ENCODE peak calls at places on chromosomes 4 and X, in six cellular contexts. T is lower leg skin, N is NB4, P is body of pancreas, D is thyroid gland, Y is breast epithelium. I is an unnamed sample.

GRCh38 chr4:23153076-23153475 is 460.3 kb downstream of the GBA3 start:
- DNase-seq in T (no peak), N (no peak), P (no peak), D (no peak), Y (no peak), I (no peak)

GRCh38 chrX:134631404-134632346 is 26.6 kb downstream of the PLAC1 start:
- DNase-seq in T (peak), N (no peak), P (no peak), D (peak), Y (no peak), I (no peak)

GRCh38 chr4:20778896-20779295 is 78.6 kb downstream of the PACRGL start:
- DNase-seq in T (no peak), N (no peak), P (no peak), D (no peak), Y (no peak), I (no peak)

GRCh38 chrX:12954376-12954775 is 20.5 kb upstream of the TMSB4X start:
- DNase-seq in T (peak), N (no peak), P (no peak), D (no peak), Y (no peak), I (no peak)

GRCh38 chr4:174540175-174540574 is 17.9 kb upstream of the HPGD start:
- DNase-seq in T (no peak), N (no peak), P (no peak), D (no peak), Y (no peak), I (no peak)

GRCh38 chrX:70525733-70526132 is 81.1 kb downstream of the DLG3 start:
- DNase-seq in T (no peak), N (no peak), P (peak), D (no peak), Y (peak), I (no peak)

GRCh38 chr4:184232212-184232611 is 14.5 kb upstream of the ENPP6 start:
- DNase-seq in T (no peak), N (no peak), P (no peak), D (no peak), Y (no peak), I (no peak)

GRCh38 chr4:39660045-39660444 is 21.4 kb upstream of the SMIM14 start:
- DNase-seq in T (no peak), N (peak), P (no peak), D (no peak), Y (no peak), I (no peak)

GRCh38 chr4:176953021-176953420 is 160.3 kb upstream of the VEGFC start:
- DNase-seq in T (no peak), N (no peak), P (no peak), D (no peak), Y (no peak), I (no peak)

GRCh38 chr4:78653655-78654054 is 102.1 kb downstream of the ANXA3 start:
- DNase-seq in T (no peak), N (peak), P (no peak), D (no peak), Y (no peak), I (no peak)

GRCh38 chr4:68463796-68464195 is 16.5 kb downstream of the TMPRSS11E start:
- DNase-seq in T (no peak), N (no peak), P (no peak), D (no peak), Y (no peak), I (no peak)

GRCh38 chr4:101349346-101350064 is 2.2 kb upstream of the PPP3CA start:
- DNase-seq in T (peak), N (no peak), P (peak), D (peak), Y (peak), I (peak)

GRCh38 chrX:26915064-26915463 is 548.1 kb downstream of the PPP4R3C start:
- DNase-seq in T (no peak), N (no peak), P (no peak), D (no peak), Y (no peak), I (no peak)

GRCh38 chrX:73446831-73447230 is at the start of gene CDX4:
- DNase-seq in T (no peak), N (no peak), P (no peak), D (no peak), Y (no peak), I (no peak)

GRCh38 chrX:38192007-38192625 is 28.6 kb downstream of the SRPX start:
- DNase-seq in T (no peak), N (peak), P (peak), D (peak), Y (no peak), I (no peak)

GRCh38 chr4:113893546-113893945 is 85.9 kb downstream of the ARSJ start:
- DNase-seq in T (no peak), N (no peak), P (no peak), D (no peak), Y (no peak), I (no peak)

GRCh38 chr4:1211951-1212545 is 36.9 kb downstream of the CTBP1 start:
- DNase-seq in T (no peak), N (no peak), P (peak), D (peak), Y (no peak), I (peak)

GRCh38 chrX:136773649-136774048 is 7.1 kb downstream of the ARHGEF6 start:
- DNase-seq in T (no peak), N (peak), P (no peak), D (no peak), Y (no peak), I (no peak)

GRCh38 chr4:38928886-38929285 is 61.3 kb downstream of the FAM114A1 start:
- DNase-seq in T (no peak), N (no peak), P (no peak), D (no peak), Y (no peak), I (no peak)

GRCh38 chr4:5500165-5500564 is 208.2 kb downstream of the EVC2 start:
- DNase-seq in T (no peak), N (peak), P (no peak), D (no peak), Y (no peak), I (no peak)

GRCh38 chr4:151409470-151410313 is 716 bp downstream of the FHIP1A start:
- DNase-seq in T (peak), N (peak), P (peak), D (peak), Y (no peak), I (peak)

GRCh38 chrX:39487166-39488006 is 610.4 kb downstream of the BCOR start:
- DNase-seq in T (no peak), N (no peak), P (no peak), D (no peak), Y (no peak), I (no peak)

GRCh38 chrX:125810856-125811255 is 355.2 kb downstream of the DCAF12L2 start:
- DNase-seq in T (no peak), N (no peak), P (no peak), D (no peak), Y (no peak), I (no peak)

GRCh38 chr4:23890369-23891063 is 669 bp upstream of the PPARGC1A start:
- DNase-seq in T (no peak), N (no peak), P (no peak), D (no peak), Y (no peak), I (no peak)

GRCh38 chrX:39899876-39900787 is 197.6 kb downstream of the BCOR start:
- DNase-seq in T (no peak), N (no peak), P (no peak), D (peak), Y (no peak), I (no peak)

GRCh38 chr4:16777726-16778125 is 120.7 kb downstream of the LDB2 start:
- DNase-seq in T (no peak), N (no peak), P (no peak), D (no peak), Y (no peak), I (no peak)

GRCh38 chr4:69656653-69657158 is 3.7 kb upstream of the UGT2A1 start:
- DNase-seq in T (no peak), N (no peak), P (no peak), D (no peak), Y (no peak), I (no peak)

GRCh38 chr4:7999695-8000094 is 60.0 kb upstream of the AFAP1 start:
- DNase-seq in T (no peak), N (no peak), P (no peak), D (no peak), Y (no peak), I (no peak)

GRCh38 chr4:112520598-112521122 is 4.7 kb upstream of the NEUROG2 start:
- DNase-seq in T (no peak), N (no peak), P (no peak), D (no peak), Y (no peak), I (no peak)

GRCh38 chr4:174590336-174590735 is 68.0 kb upstream of the HPGD start:
- DNase-seq in T (no peak), N (no peak), P (no peak), D (no peak), Y (no peak), I (no peak)

GRCh38 chrX:26347171-26347570 is 131.2 kb downstream of the MAGEB5 start:
- DNase-seq in T (no peak), N (no peak), P (peak), D (no peak), Y (no peak), I (no peak)

GRCh38 chr4:6944311-6945051 is 34.9 kb downstream of the TBC1D14 start:
- DNase-seq in T (no peak), N (no peak), P (no peak), D (no peak), Y (no peak), I (no peak)
- TF ChIP-seq POLR2A in T (no peak), N (no peak), P (no peak), D (no peak), Y (no peak), I (no peak)

GRCh38 chrX:45630078-45630477 is 429.4 kb upstream of the DIPK2B start:
- DNase-seq in T (no peak), N (no peak), P (no peak), D (no peak), Y (no peak), I (no peak)
- TF ChIP-seq POLR2A in T (no peak), N (no peak), P (no peak), D (no peak), Y (no peak), I (no peak)

GRCh38 chrX:48539345-48540014 is at the start of gene TBC1D25:
- DNase-seq in T (peak), N (peak), P (peak), D (peak), Y (peak), I (peak)
- TF ChIP-seq POLR2A in T (no peak), N (peak), P (peak), D (peak), Y (no peak), I (no peak)

GRCh38 chrX:154411322-154411980 is at the start of gene TAFAZZIN:
- DNase-seq in T (peak), N (peak), P (peak), D (peak), Y (peak), I (peak)

GRCh38 chrX:154409222-154409871 is at the start of gene DNASE1L1:
- DNase-seq in T (peak), N (peak), P (peak), D (peak), Y (no peak), I (peak)

GRCh38 chrX:154412468-154412867 is 1.1 kb downstream of the TAFAZZIN start:
- DNase-seq in T (no peak), N (peak), P (no peak), D (no peak), Y (no peak), I (no peak)

GRCh38 chrX:154413142-154413541 is 1.8 kb downstream of the TAFAZZIN start:
- DNase-seq in T (no peak), N (no peak), P (no peak), D (no peak), Y (no peak), I (no peak)

DNA sequence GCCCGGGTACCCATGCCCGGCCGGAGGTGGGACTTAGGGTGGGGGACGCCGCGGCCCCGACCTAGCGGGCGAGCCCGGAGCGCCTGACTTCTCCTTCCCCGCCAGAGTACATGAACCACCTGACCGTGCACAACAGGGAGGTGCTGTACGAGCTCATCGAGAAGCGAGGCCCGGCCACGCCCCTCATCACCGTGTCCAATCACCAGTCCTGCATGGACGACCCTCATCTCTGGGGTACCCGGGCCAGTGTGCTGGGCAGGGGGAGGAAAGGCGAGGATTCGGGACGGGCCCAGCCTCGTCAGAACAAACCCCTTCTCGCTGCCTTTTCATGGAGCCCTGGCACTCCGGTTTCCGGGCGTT is 622 bp downstream of the TAFAZZIN start:
- DNase-seq in T (peak), N (peak), P (peak), D (peak), Y (peak), I (peak)
- TF ChIP-seq POLR2A in T (no peak), N (peak), P (peak), D (peak), Y (peak), I (peak)

GRCh38 chr4:107989162-107989536 is 540 bp upstream of the HADH start:
- DNase-seq in T (no peak), N (no peak), P (no peak), D (no peak), Y (no peak), I (no peak)

GRCh38 chr4:107991945-107992625 is 2.4 kb downstream of the HADH start:
- DNase-seq in T (no peak), N (peak), P (no peak), D (no peak), Y (no peak), I (no peak)

GRCh38 chr4:107987916-107988762 is 1.6 kb upstream of the HADH start:
- DNase-seq in T (no peak), N (no peak), P (no peak), D (no peak), Y (no peak), I (no peak)

GRCh38 chr4:107988763-107989035 is 990 bp upstream of the HADH start:
- DNase-seq in T (no peak), N (no peak), P (no peak), D (no peak), Y (no peak), I (no peak)

DNA sequence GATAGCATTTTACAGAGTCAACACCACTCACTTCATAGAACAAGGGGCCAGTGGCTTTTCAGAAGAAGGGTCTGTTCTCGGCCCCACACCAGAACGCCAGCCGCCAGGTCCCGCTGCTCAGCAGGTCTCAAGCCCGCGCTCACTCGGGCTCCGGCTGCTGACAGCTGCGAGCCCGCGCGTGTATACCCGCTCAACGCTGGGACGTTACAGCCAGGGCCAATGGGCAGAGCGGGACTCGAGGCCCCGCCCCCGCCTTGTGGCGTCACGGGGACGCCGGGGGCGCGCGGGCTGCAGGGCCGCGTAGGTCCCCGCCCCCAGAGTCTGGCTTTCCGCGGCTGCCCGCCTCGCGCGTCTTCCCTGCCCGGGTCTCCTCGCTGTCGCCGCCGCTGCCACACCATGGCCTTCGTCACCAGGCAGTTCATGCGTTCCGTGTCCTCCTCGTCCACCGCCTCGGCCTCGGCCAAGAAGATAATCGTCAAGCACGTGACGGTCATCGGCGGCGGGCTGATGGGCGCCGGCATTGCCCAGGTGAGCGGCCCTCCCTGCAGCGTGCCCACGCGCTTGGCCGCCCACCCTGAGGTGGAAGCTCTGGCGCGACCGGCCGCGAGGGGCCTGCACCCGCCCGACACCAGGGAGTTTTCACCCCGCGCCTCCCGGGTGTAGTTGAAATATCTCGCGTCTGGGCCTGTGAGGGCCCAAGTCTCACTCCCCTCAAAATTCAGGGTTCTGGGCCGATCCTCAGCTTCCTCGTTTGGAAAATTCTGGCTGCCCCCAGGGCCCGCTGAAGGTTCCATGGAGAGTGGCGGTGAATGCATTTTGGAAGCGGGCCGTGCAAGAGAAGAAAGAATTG is at the start of gene HADH:
- DNase-seq in T (peak), N (peak), P (peak), D (peak), Y (peak), I (peak)
- TF ChIP-seq POLR2A in T (no peak), N (peak), P (peak), D (peak), Y (peak), I (peak)

I was measured in ovary.